ENCODE peak calls at places on chromosomes 5 and 9, in six cellular contexts. N is K562, V is GM12891, L is H1, Q is HepG2, Z is GM12878. S is an unnamed sample.

GRCh38 chr5:41722359-41722950 is 147.8 kb downstream of the OXCT1 start:
- DNase-seq in L (no peak), N (no peak), Q (no peak), V (no peak), Z (no peak), S (no peak)

GRCh38 chr9:27442464-27442863 is 81.6 kb upstream of the IFNK start:
- DNase-seq in N (no peak), Z (no peak), L (no peak), V (no peak), Q (no peak), S (no peak)

GRCh38 chr5:33688041-33688980 is 203.5 kb downstream of the ADAMTS12 start:
- DNase-seq in L (no peak), N (no peak), V (no peak), Z (no peak), Q (no peak), S (no peak)

GRCh38 chr5:218457-219289 is 553 bp downstream of the SDHA start:
- DNase-seq in N (peak), V (no peak), Z (no peak), L (no peak), Q (peak), S (no peak)

GRCh38 chr5:35852084-35852734 is 4.5 kb upstream of the IL7R start:
- DNase-seq in N (no peak), L (no peak), V (no peak), Q (no peak), Z (peak), S (no peak)

GRCh38 chr5:171640396-171640981 is 145.1 kb upstream of the SMIM23 start:
- DNase-seq in L (no peak), N (no peak), Z (no peak), Q (no peak), V (no peak), S (no peak)

GRCh38 chr9:71692337-71692736 is 76.0 kb downstream of the CEMIP2 start:
- DNase-seq in N (no peak), Z (no peak), Q (no peak), V (no peak), L (no peak), S (no peak)

GRCh38 chr9:135587658-135588057 is 26.1 kb downstream of the PAEP start:
- DNase-seq in V (no peak), L (peak), Z (no peak), Q (no peak), N (peak), S (no peak)

GRCh38 chr5:66223637-66224036 is 79.5 kb downstream of the SREK1 start:
- DNase-seq in V (no peak), N (peak), L (no peak), Z (no peak), Q (no peak), S (no peak)

GRCh38 chr5:100904259-100904822 is 1.3 kb upstream of the ST8SIA4 start:
- DNase-seq in Q (no peak), V (no peak), L (no peak), Z (no peak), N (no peak), S (no peak)

GRCh38 chr9:21996858-21997257 is 2.3 kb downstream of the CDKN2B-AS1 start:
- DNase-seq in Z (no peak), N (no peak), V (no peak), L (no peak), Q (no peak), S (no peak)

GRCh38 chr5:179261301-179262125 is 83.7 kb downstream of the ADAMTS2 start:
- DNase-seq in L (peak), Q (peak), N (peak), V (no peak), Z (no peak), S (no peak)

GRCh38 chr9:94779693-94780290 is 53.3 kb downstream of the AOPEP start:
- DNase-seq in L (no peak), V (no peak), N (no peak), Z (no peak), Q (no peak), S (no peak)

GRCh38 chr9:94783121-94783664 is 56.7 kb downstream of the AOPEP start:
- DNase-seq in Q (peak), L (peak), N (peak), V (no peak), Z (peak), S (no peak)

GRCh38 chr9:94782367-94783120 is 56.0 kb downstream of the AOPEP start:
- DNase-seq in Z (no peak), V (no peak), L (no peak), N (no peak), Q (no peak), S (no peak)

GRCh38 chr9:94779101-94779500 is 52.6 kb downstream of the AOPEP start:
- DNase-seq in V (no peak), Q (no peak), L (no peak), Z (no peak), N (peak), S (no peak)

GRCh38 chr9:94780516-94780950 is 54.0 kb downstream of the AOPEP start:
- DNase-seq in V (no peak), Q (no peak), L (no peak), N (no peak), Z (no peak), S (no peak)
- TF ChIP-seq TAF1 in V (no peak), Q (no peak), L (no peak), N (no peak), Z (no peak), S (no peak)

GRCh38 chr5:149062371-149063016 is 368 bp downstream of the SH3TC2 start:
- DNase-seq in V (no peak), Z (no peak), Q (peak), L (no peak), N (no peak), S (no peak)
- TF ChIP-seq POLR2AphosphoS5 in V (no peak), Z (no peak), Q (no peak), L (no peak), N (no peak), S (no peak)

DNA sequence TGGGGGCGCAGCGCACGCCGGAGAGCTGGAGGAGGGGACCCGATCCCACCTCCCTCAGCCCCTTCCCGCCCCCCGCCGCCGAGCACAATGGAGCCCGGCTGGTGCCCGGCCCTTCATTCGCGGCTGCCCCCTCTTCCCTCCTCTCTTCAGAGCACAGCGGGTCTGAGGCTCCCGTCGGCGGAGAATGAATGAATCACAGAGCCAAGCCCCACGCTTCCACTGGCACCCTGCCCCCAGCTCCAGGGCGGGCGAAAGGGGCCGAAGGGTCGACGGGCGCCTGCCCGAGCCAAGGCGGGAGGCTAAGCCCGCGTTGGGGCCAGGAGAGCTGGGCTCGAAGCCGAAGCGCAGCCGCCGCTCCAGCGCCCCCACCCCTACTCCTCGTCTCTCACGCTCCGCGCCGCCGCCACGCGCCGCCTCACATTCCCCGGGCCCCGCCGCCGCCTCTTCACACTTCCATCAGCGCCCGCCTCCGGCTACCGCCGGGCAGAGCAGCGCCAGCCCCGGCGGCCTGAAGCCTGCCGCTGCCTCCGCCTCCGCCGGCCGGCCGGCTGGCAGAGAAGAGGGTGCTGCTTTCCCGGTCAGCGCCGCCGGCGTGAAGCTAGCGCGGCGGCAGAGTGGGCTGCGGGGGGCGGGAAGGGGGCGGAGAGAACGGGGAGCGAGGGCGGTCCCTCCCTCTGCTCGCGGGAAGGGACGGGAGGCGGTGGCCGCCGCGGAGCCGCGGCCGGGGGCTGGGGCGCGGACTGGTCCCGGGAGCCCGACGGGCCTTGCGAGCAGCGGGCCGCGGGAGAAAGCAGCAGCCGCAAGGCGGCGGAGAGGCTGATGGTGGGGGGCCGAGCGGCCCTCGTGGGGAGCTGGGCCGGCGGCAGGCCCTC is at the start of gene HOMER1:
- DNase-seq in V (peak), Q (peak), Z (no peak), N (peak), L (peak), S (peak)
- TF ChIP-seq POLR2A in V (no peak), Q (no peak), Z (no peak), N (no peak), L (no peak), S (no peak)

GRCh38 chr9:129227843-129228189 is 49.8 kb upstream of the IER5L start:
- DNase-seq in L (no peak), N (no peak), Q (no peak), Z (no peak), V (no peak), S (no peak)

GRCh38 chr9:129225201-129225778 is 47.2 kb upstream of the IER5L start:
- DNase-seq in N (no peak), Z (no peak), Q (no peak), V (no peak), L (no peak), S (no peak)

GRCh38 chr9:129223551-129224208 is 45.6 kb upstream of the IER5L start:
- DNase-seq in N (no peak), L (no peak), Z (no peak), V (no peak), Q (peak), S (no peak)

GRCh38 chr9:129224618-129225017 is 46.6 kb upstream of the IER5L start:
- DNase-seq in N (no peak), Z (no peak), V (no peak), Q (no peak), L (no peak), S (no peak)

GRCh38 chr9:129225815-129226214 is 47.8 kb upstream of the IER5L start:
- DNase-seq in Q (no peak), Z (no peak), N (no peak), L (no peak), V (no peak), S (no peak)
- TF ChIP-seq TAF1 in Q (no peak), Z (no peak), N (no peak), L (no peak), V (no peak), S (no peak)

DNA sequence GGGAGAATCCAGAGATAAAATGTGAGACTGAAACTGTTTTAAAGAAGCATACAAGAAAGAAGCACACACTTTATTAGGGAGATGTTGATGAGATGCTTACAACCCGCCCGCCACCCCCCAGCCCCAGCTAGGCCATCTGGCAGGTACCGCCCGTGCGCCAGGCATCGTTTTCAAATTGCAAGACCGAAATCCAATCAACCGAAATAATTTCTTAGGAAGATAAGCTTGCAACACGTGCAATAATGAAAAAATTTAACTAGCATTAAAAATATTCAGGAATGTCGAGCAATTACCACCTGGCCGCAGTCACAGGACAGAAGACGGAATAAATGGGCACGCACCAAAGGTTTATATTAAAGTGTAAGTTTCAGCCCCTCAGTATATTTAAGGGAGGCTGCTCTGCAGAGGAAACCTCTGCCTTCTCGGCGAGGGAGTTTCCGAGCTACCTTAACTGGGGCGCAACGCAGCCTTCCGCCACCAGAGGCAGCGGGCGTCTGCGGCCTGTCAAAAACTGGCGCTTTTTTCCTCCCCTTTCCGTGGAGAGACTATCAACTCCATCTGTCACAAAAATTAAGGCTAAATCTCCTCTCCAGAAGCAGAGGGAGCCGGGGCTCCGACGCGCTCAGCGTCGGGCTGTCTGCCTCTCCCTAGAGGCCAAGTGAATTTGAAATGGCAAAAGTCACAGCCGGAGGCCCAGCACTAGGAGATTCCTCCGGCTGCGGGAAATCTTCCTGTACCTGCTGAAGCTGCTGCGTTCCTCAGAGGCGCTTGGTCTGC is 1.0 kb upstream of the GAS1 start:
- DNase-seq in N (peak), Z (no peak), Q (peak), L (peak), V (peak), S (peak)
- TF ChIP-seq POLR2AphosphoS5 in N (no peak), Z (no peak), Q (no peak), L (no peak), V (no peak), S (no peak)

GRCh38 chr5:43555895-43556606 is 826 bp downstream of the PAIP1 start:
- DNase-seq in Q (peak), Z (no peak), L (peak), V (peak), N (peak), S (peak)
- TF ChIP-seq POLR2A in Q (no peak), Z (peak), L (peak), V (no peak), N (no peak), S (no peak)

GRCh38 chr9:96725576-96725975 is 52.3 kb downstream of the ZNF510 start:
- DNase-seq in Z (no peak), N (no peak), Q (no peak), V (no peak), L (no peak), S (no peak)
- TF ChIP-seq TAF1 in Z (no peak), N (no peak), Q (no peak), V (no peak), L (no peak), S (no peak)

GRCh38 chr5:139812323-139812722 is 16.7 kb downstream of the PSD2 start:
- DNase-seq in Z (no peak), Q (no peak), L (no peak), V (no peak), N (no peak), S (no peak)
- TF ChIP-seq POLR2AphosphoS5 in Z (no peak), Q (no peak), L (no peak), V (no peak), N (no peak), S (no peak)